ENCODE peak calls at places on chromosome 15, in four cellular contexts. One of them, this sample, is unnamed. For H3K4me1 and H3K27me3, the result is how much of the 10 kb centered on the place peaks cover.

GRCh38 chr15:79094611-79095021 is 4.0 kb upstream of the RASGRF1 start:
- DNase-seq in Peyer's patch: peak
- DNase-seq in stomach: no peak
- DNase-seq in adrenal gland: no peak
- DNase-seq in this sample: no peak

GRCh38 chr15:84840741-84841429 is 23.7 kb downstream of the ALPK3 start:
- DNase-seq in stomach: peak
- DNase-seq in adrenal gland: peak
- DNase-seq in Peyer's patch: no peak
- DNase-seq in this sample: peak

GRCh38 chr15:86347245-86347644 is 267.6 kb downstream of the AGBL1 start:
- DNase-seq in stomach: no peak
- DNase-seq in Peyer's patch: no peak
- DNase-seq in adrenal gland: no peak
- DNase-seq in this sample: no peak

GRCh38 chr15:99143655-99144610 is 39.1 kb downstream of the SYNM start:
- DNase-seq in adrenal gland: peak
- DNase-seq in stomach: peak
- DNase-seq in Peyer's patch: no peak
- DNase-seq in this sample: peak

GRCh38 chr15:77527164-77527778 is 105.4 kb downstream of the LINGO1 start:
- DNase-seq in stomach: peak
- DNase-seq in adrenal gland: no peak
- DNase-seq in Peyer's patch: no peak
- DNase-seq in this sample: no peak

GRCh38 chr15:72534522-72534921 is 60.4 kb downstream of the ARIH1 start:
- DNase-seq in adrenal gland: no peak
- DNase-seq in Peyer's patch: no peak
- DNase-seq in stomach: no peak
- DNase-seq in this sample: no peak

GRCh38 chr15:62389887-62390792 is 225.1 kb upstream of the C2CD4B start:
- DNase-seq in stomach: peak
- DNase-seq in adrenal gland: peak
- DNase-seq in Peyer's patch: peak
- DNase-seq in this sample: peak

GRCh38 chr15:58523634-58524033 is 91.8 kb downstream of the LIPC start:
- DNase-seq in adrenal gland: no peak
- DNase-seq in Peyer's patch: no peak
- DNase-seq in stomach: no peak
- DNase-seq in this sample: no peak

GRCh38 chr15:70248116-70249025 is 150.7 kb upstream of the TLE3 start:
- DNase-seq in stomach: no peak
- DNase-seq in Peyer's patch: no peak
- DNase-seq in adrenal gland: no peak
- DNase-seq in this sample: no peak

GRCh38 chr15:98703291-98703690 is 55.0 kb downstream of the IGF1R start:
- DNase-seq in stomach: no peak
- DNase-seq in Peyer's patch: no peak
- DNase-seq in adrenal gland: no peak
- DNase-seq in this sample: no peak

GRCh38 chr15:45165536-45165935 is 22.2 kb downstream of the SHF start:
- DNase-seq in stomach: no peak
- DNase-seq in adrenal gland: no peak
- DNase-seq in Peyer's patch: no peak
- DNase-seq in this sample: no peak
- H3K27ac ChIP-seq in stomach: peak
- H3K27ac ChIP-seq in adrenal gland: no peak
- H3K27ac ChIP-seq in Peyer's patch: peak
- H3K27ac ChIP-seq in this sample: no peak

GRCh38 chr15:39358441-39359041 is 222.3 kb upstream of the THBS1 start:
- DNase-seq in stomach: peak
- DNase-seq in Peyer's patch: no peak
- DNase-seq in adrenal gland: peak
- DNase-seq in this sample: peak

GRCh38 chr15:39359736-39360135 is 221.1 kb upstream of the THBS1 start:
- DNase-seq in stomach: no peak
- DNase-seq in Peyer's patch: no peak
- DNase-seq in adrenal gland: no peak
- DNase-seq in this sample: no peak

GRCh38 chr15:39361497-39361896 is 219.4 kb upstream of the THBS1 start:
- DNase-seq in adrenal gland: no peak
- DNase-seq in stomach: no peak
- DNase-seq in Peyer's patch: no peak
- DNase-seq in this sample: no peak

GRCh38 chr15:39362832-39363561 is 217.9 kb upstream of the THBS1 start:
- DNase-seq in adrenal gland: no peak
- DNase-seq in stomach: no peak
- DNase-seq in Peyer's patch: no peak
- DNase-seq in this sample: no peak

GRCh38 chr15:39360417-39360816 is 220.5 kb upstream of the THBS1 start:
- DNase-seq in stomach: no peak
- DNase-seq in Peyer's patch: no peak
- DNase-seq in adrenal gland: no peak
- DNase-seq in this sample: no peak
- H3K4me1 ChIP-seq in stomach: under half
- H3K4me1 ChIP-seq in Peyer's patch: under half
- H3K4me1 ChIP-seq in adrenal gland: under half
- H3K4me1 ChIP-seq in this sample: under half

GRCh38 chr15:48072941-48073340 is 47.8 kb upstream of the SLC24A5 start:
- DNase-seq in stomach: no peak
- DNase-seq in Peyer's patch: no peak
- DNase-seq in adrenal gland: no peak
- DNase-seq in this sample: no peak
- H3K27me3 ChIP-seq in stomach: under half
- H3K27me3 ChIP-seq in Peyer's patch: under half
- H3K27me3 ChIP-seq in adrenal gland: under half
- H3K27me3 ChIP-seq in this sample: under half

GRCh38 chr15:40348471-40348864 is 2.4 kb upstream of the PHGR1 start:
- DNase-seq in adrenal gland: no peak
- DNase-seq in stomach: no peak
- DNase-seq in Peyer's patch: no peak
- DNase-seq in this sample: no peak
- H3K27ac ChIP-seq in adrenal gland: no peak
- H3K27ac ChIP-seq in stomach: peak
- H3K27ac ChIP-seq in Peyer's patch: peak
- H3K27ac ChIP-seq in this sample: no peak

GRCh38 chr15:101129851-101130250 is 122.0 kb downstream of the CHSY1 start:
- DNase-seq in Peyer's patch: no peak
- DNase-seq in adrenal gland: no peak
- DNase-seq in stomach: no peak
- DNase-seq in this sample: no peak

GRCh38 chr15:101128696-101129095 is 123.2 kb downstream of the CHSY1 start:
- DNase-seq in adrenal gland: no peak
- DNase-seq in Peyer's patch: no peak
- DNase-seq in stomach: no peak
- DNase-seq in this sample: no peak

GRCh38 chr15:101126618-101127502 is 125.0 kb downstream of the CHSY1 start:
- DNase-seq in adrenal gland: no peak
- DNase-seq in stomach: no peak
- DNase-seq in Peyer's patch: no peak
- DNase-seq in this sample: peak

GRCh38 chr15:101127503-101128076 is 124.3 kb downstream of the CHSY1 start:
- DNase-seq in stomach: peak
- DNase-seq in adrenal gland: peak
- DNase-seq in Peyer's patch: peak
- DNase-seq in this sample: peak

GRCh38 chr15:101128191-101128590 is 123.7 kb downstream of the CHSY1 start:
- DNase-seq in adrenal gland: no peak
- DNase-seq in stomach: no peak
- DNase-seq in Peyer's patch: no peak
- DNase-seq in this sample: no peak
- H3K4me1 ChIP-seq in adrenal gland: under half
- H3K4me1 ChIP-seq in stomach: under half
- H3K4me1 ChIP-seq in Peyer's patch: under half
- H3K4me1 ChIP-seq in this sample: under half

GRCh38 chr15:74301583-74302374 is 65.7 kb downstream of the CCDC33 start:
- DNase-seq in adrenal gland: no peak
- DNase-seq in Peyer's patch: no peak
- DNase-seq in stomach: no peak
- DNase-seq in this sample: no peak

GRCh38 chr15:74305687-74306086 is 61.8 kb downstream of the CYP11A1 start:
- DNase-seq in adrenal gland: no peak
- DNase-seq in Peyer's patch: no peak
- DNase-seq in stomach: no peak
- DNase-seq in this sample: no peak

GRCh38 chr15:74302821-74303359 is 64.6 kb downstream of the CYP11A1 start:
- DNase-seq in adrenal gland: no peak
- DNase-seq in Peyer's patch: no peak
- DNase-seq in stomach: peak
- DNase-seq in this sample: peak

GRCh38 chr15:74304459-74304858 is 63.0 kb downstream of the CYP11A1 start:
- DNase-seq in Peyer's patch: no peak
- DNase-seq in stomach: no peak
- DNase-seq in adrenal gland: no peak
- DNase-seq in this sample: no peak

DNA sequence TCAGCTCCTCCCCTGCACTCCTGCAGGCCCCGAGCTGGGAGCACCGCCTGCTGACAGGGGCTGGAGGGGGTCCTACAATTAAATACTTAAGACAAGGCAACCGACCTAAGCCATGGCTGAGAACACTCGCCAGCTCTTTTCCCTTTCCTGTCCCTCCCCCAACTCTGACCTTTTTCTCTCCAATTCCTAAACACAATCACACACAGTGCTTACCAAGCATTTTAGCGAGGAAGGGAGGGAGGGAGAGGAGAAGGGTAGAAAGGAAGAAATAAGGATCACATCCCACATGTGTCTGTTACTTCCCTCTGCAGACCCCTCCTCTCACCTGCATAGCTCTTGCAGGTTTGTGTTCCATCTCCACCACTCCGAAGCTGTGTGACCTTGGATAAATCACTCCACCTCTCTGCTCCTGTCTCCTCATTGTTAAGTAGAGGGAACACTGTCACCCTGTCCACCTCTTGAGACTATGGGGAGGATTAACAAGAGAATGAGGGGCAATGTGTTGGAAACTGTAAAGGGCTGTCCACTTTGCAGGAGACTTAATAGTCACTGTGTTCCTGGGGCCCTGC is 63.6 kb downstream of the CYP11A1 start:
- DNase-seq in adrenal gland: no peak
- DNase-seq in stomach: no peak
- DNase-seq in Peyer's patch: no peak
- DNase-seq in this sample: no peak
- H3K27me3 ChIP-seq in adrenal gland: under half
- H3K27me3 ChIP-seq in stomach: under half
- H3K27me3 ChIP-seq in Peyer's patch: under half
- H3K27me3 ChIP-seq in this sample: under half

GRCh38 chr15:63609448-63609847 is 12.3 kb downstream of the FBXL22 start:
- DNase-seq in Peyer's patch: no peak
- DNase-seq in adrenal gland: no peak
- DNase-seq in stomach: no peak
- DNase-seq in this sample: no peak
- H3K27ac ChIP-seq in Peyer's patch: no peak
- H3K27ac ChIP-seq in adrenal gland: peak
- H3K27ac ChIP-seq in stomach: no peak
- H3K27ac ChIP-seq in this sample: no peak

GRCh38 chr15:92902020-92902419 is 1.9 kb downstream of the CHD2 start:
- DNase-seq in adrenal gland: no peak
- DNase-seq in Peyer's patch: no peak
- DNase-seq in stomach: no peak
- DNase-seq in this sample: no peak
- H3K4me1 ChIP-seq in adrenal gland: under half
- H3K4me1 ChIP-seq in Peyer's patch: under half
- H3K4me1 ChIP-seq in stomach: half or more
- H3K4me1 ChIP-seq in this sample: under half

This sample was measured in right cardiac atrium.